ENCODE peak calls at places on chromosomes 5 and 9, in five cellular contexts. One of them, this sample, is unnamed.

GRCh38 chr5:9545959-9546851 is at the start of gene SEMA5A:
- DNase-seq in activated effector memory CD4-positive, alpha-beta T cell treated with Interleukin-2 at 50 U/mL for 16 hours: peak
- DNase-seq in amniotic stem cell: peak
- DNase-seq in hypothalamus: peak
- DNase-seq in fibroblast of pulmonary artery: peak
- DNase-seq in this sample: no peak

GRCh38 chr5:178450121-178450631 is 140.0 kb downstream of the COL23A1 start:
- DNase-seq in activated effector memory CD4-positive, alpha-beta T cell treated with Interleukin-2 at 50 U/mL for 16 hours: no peak
- DNase-seq in amniotic stem cell: no peak
- DNase-seq in hypothalamus: no peak
- DNase-seq in fibroblast of pulmonary artery: no peak
- DNase-seq in this sample: no peak

GRCh38 chr5:132076983-132077382 is 3.4 kb downstream of the CSF2 start:
- DNase-seq in activated effector memory CD4-positive, alpha-beta T cell treated with Interleukin-2 at 50 U/mL for 16 hours: no peak
- DNase-seq in amniotic stem cell: no peak
- DNase-seq in hypothalamus: no peak
- DNase-seq in fibroblast of pulmonary artery: no peak
- DNase-seq in this sample: no peak

GRCh38 chr5:57785946-57786345 is 303.3 kb upstream of the ACTBL2 start:
- DNase-seq in activated effector memory CD4-positive, alpha-beta T cell treated with Interleukin-2 at 50 U/mL for 16 hours: no peak
- DNase-seq in amniotic stem cell: no peak
- DNase-seq in hypothalamus: no peak
- DNase-seq in fibroblast of pulmonary artery: no peak
- DNase-seq in this sample: no peak

GRCh38 chr5:65037845-65038815 is 269.4 kb downstream of the CWC27 start:
- DNase-seq in activated effector memory CD4-positive, alpha-beta T cell treated with Interleukin-2 at 50 U/mL for 16 hours: no peak
- DNase-seq in amniotic stem cell: no peak
- DNase-seq in hypothalamus: no peak
- DNase-seq in fibroblast of pulmonary artery: no peak
- DNase-seq in this sample: no peak

GRCh38 chr5:41871866-41872265 is 1.6 kb upstream of the OXCT1 start:
- DNase-seq in activated effector memory CD4-positive, alpha-beta T cell treated with Interleukin-2 at 50 U/mL for 16 hours: no peak
- DNase-seq in amniotic stem cell: peak
- DNase-seq in hypothalamus: peak
- DNase-seq in fibroblast of pulmonary artery: peak
- DNase-seq in this sample: no peak

GRCh38 chr5:84411832-84412605 is 27.3 kb upstream of the EDIL3 start:
- DNase-seq in activated effector memory CD4-positive, alpha-beta T cell treated with Interleukin-2 at 50 U/mL for 16 hours: no peak
- DNase-seq in amniotic stem cell: no peak
- DNase-seq in hypothalamus: no peak
- DNase-seq in fibroblast of pulmonary artery: no peak
- DNase-seq in this sample: no peak

GRCh38 chr9:136623849-136624183 is 38.9 kb upstream of the EGFL7 start:
- DNase-seq in activated effector memory CD4-positive, alpha-beta T cell treated with Interleukin-2 at 50 U/mL for 16 hours: no peak
- DNase-seq in amniotic stem cell: no peak
- DNase-seq in hypothalamus: no peak
- DNase-seq in fibroblast of pulmonary artery: no peak
- DNase-seq in this sample: no peak

GRCh38 chr9:123597073-123597472 is 241.1 kb downstream of the CRB2 start:
- DNase-seq in activated effector memory CD4-positive, alpha-beta T cell treated with Interleukin-2 at 50 U/mL for 16 hours: no peak
- DNase-seq in amniotic stem cell: no peak
- DNase-seq in hypothalamus: no peak
- DNase-seq in fibroblast of pulmonary artery: no peak
- DNase-seq in this sample: no peak

GRCh38 chr9:95815153-95815552 is 60.3 kb upstream of the ERCC6L2 start:
- DNase-seq in activated effector memory CD4-positive, alpha-beta T cell treated with Interleukin-2 at 50 U/mL for 16 hours: no peak
- DNase-seq in amniotic stem cell: no peak
- DNase-seq in hypothalamus: no peak
- DNase-seq in fibroblast of pulmonary artery: peak
- DNase-seq in this sample: no peak

GRCh38 chr9:7560669-7561305 is 238.8 kb downstream of the DMAC1 start:
- DNase-seq in activated effector memory CD4-positive, alpha-beta T cell treated with Interleukin-2 at 50 U/mL for 16 hours: no peak
- DNase-seq in amniotic stem cell: no peak
- DNase-seq in hypothalamus: no peak
- DNase-seq in fibroblast of pulmonary artery: no peak
- DNase-seq in this sample: no peak

GRCh38 chr5:109739741-109740140 is 50.0 kb downstream of the MAN2A1 start:
- DNase-seq in activated effector memory CD4-positive, alpha-beta T cell treated with Interleukin-2 at 50 U/mL for 16 hours: no peak
- DNase-seq in amniotic stem cell: no peak
- DNase-seq in hypothalamus: no peak
- DNase-seq in fibroblast of pulmonary artery: peak
- DNase-seq in this sample: no peak

GRCh38 chr5:174723315-174723978 is 935 bp upstream of the MSX2 start:
- DNase-seq in activated effector memory CD4-positive, alpha-beta T cell treated with Interleukin-2 at 50 U/mL for 16 hours: no peak
- DNase-seq in amniotic stem cell: no peak
- DNase-seq in hypothalamus: no peak
- DNase-seq in fibroblast of pulmonary artery: no peak
- DNase-seq in this sample: no peak

GRCh38 chr9:96139592-96140251 is 162.3 kb downstream of the HSD17B3 start:
- DNase-seq in activated effector memory CD4-positive, alpha-beta T cell treated with Interleukin-2 at 50 U/mL for 16 hours: no peak
- DNase-seq in amniotic stem cell: peak
- DNase-seq in hypothalamus: no peak
- DNase-seq in fibroblast of pulmonary artery: peak
- DNase-seq in this sample: no peak

GRCh38 chr9:137095664-137096517 is 9.1 kb downstream of the MAN1B1 start:
- DNase-seq in activated effector memory CD4-positive, alpha-beta T cell treated with Interleukin-2 at 50 U/mL for 16 hours: peak
- DNase-seq in amniotic stem cell: no peak
- DNase-seq in hypothalamus: no peak
- DNase-seq in fibroblast of pulmonary artery: no peak
- DNase-seq in this sample: no peak

GRCh38 chr9:18910435-18910834 is 122.6 kb downstream of the SAXO1 start:
- DNase-seq in activated effector memory CD4-positive, alpha-beta T cell treated with Interleukin-2 at 50 U/mL for 16 hours: no peak
- DNase-seq in amniotic stem cell: no peak
- DNase-seq in hypothalamus: no peak
- DNase-seq in fibroblast of pulmonary artery: no peak
- DNase-seq in this sample: no peak

GRCh38 chr9:89021154-89021803 is 30.0 kb downstream of the S1PR3 start:
- DNase-seq in activated effector memory CD4-positive, alpha-beta T cell treated with Interleukin-2 at 50 U/mL for 16 hours: no peak
- DNase-seq in amniotic stem cell: peak
- DNase-seq in hypothalamus: no peak
- DNase-seq in fibroblast of pulmonary artery: peak
- DNase-seq in this sample: no peak

GRCh38 chr9:2496934-2497333 is 124.7 kb upstream of the VLDLR start:
- DNase-seq in activated effector memory CD4-positive, alpha-beta T cell treated with Interleukin-2 at 50 U/mL for 16 hours: no peak
- DNase-seq in amniotic stem cell: no peak
- DNase-seq in hypothalamus: no peak
- DNase-seq in fibroblast of pulmonary artery: no peak
- DNase-seq in this sample: no peak

GRCh38 chr9:82799300-82799699 is 263.6 kb downstream of the RASEF start:
- DNase-seq in activated effector memory CD4-positive, alpha-beta T cell treated with Interleukin-2 at 50 U/mL for 16 hours: no peak
- DNase-seq in amniotic stem cell: no peak
- DNase-seq in hypothalamus: no peak
- DNase-seq in fibroblast of pulmonary artery: no peak
- DNase-seq in this sample: no peak

GRCh38 chr9:106862115-106862945 is 636 bp upstream of the ZNF462 start:
- DNase-seq in activated effector memory CD4-positive, alpha-beta T cell treated with Interleukin-2 at 50 U/mL for 16 hours: no peak
- DNase-seq in amniotic stem cell: no peak
- DNase-seq in hypothalamus: peak
- DNase-seq in fibroblast of pulmonary artery: peak
- DNase-seq in this sample: no peak

GRCh38 chr5:43006411-43007202 is 33.5 kb downstream of the ANXA2R start:
- DNase-seq in activated effector memory CD4-positive, alpha-beta T cell treated with Interleukin-2 at 50 U/mL for 16 hours: no peak
- DNase-seq in amniotic stem cell: no peak
- DNase-seq in hypothalamus: no peak
- DNase-seq in fibroblast of pulmonary artery: peak
- DNase-seq in this sample: no peak

GRCh38 chr5:115439042-115439441 is 105.5 kb downstream of the FEM1C start:
- DNase-seq in activated effector memory CD4-positive, alpha-beta T cell treated with Interleukin-2 at 50 U/mL for 16 hours: no peak
- DNase-seq in amniotic stem cell: no peak
- DNase-seq in hypothalamus: no peak
- DNase-seq in fibroblast of pulmonary artery: no peak
- DNase-seq in this sample: no peak

GRCh38 chr9:96236854-96237545 is 65.0 kb downstream of the HSD17B3 start:
- DNase-seq in activated effector memory CD4-positive, alpha-beta T cell treated with Interleukin-2 at 50 U/mL for 16 hours: no peak
- DNase-seq in amniotic stem cell: no peak
- DNase-seq in hypothalamus: no peak
- DNase-seq in fibroblast of pulmonary artery: no peak
- DNase-seq in this sample: no peak

This sample was measured in GM18507.